ENCODE peak calls at places on chromosomes 7 and 10, in seven cellular contexts. One of them, this sample, is unnamed. For H3K9me3, the result is how much of the 10 kb centered on the place peaks cover.

GRCh38 chr7:99244942-99245341 is 27.7 kb upstream of the MYH16 start:
- DNase-seq in OCI-LY7: no peak
- DNase-seq in stomach: no peak
- DNase-seq in tibial nerve: no peak
- DNase-seq in prostate gland: no peak
- DNase-seq in heart left ventricle: peak
- DNase-seq in keratinocyte: no peak
- DNase-seq in this sample: no peak

GRCh38 chr10:3817002-3817401 is 32.0 kb upstream of the KLF6 start:
- DNase-seq in stomach: no peak
- DNase-seq in heart left ventricle: no peak
- DNase-seq in keratinocyte: no peak
- DNase-seq in tibial nerve: no peak
- DNase-seq in OCI-LY7: no peak
- DNase-seq in prostate gland: no peak
- DNase-seq in this sample: no peak

GRCh38 chr10:95559466-95559865 is 1.7 kb downstream of the SORBS1 start:
- DNase-seq in tibial nerve: no peak
- DNase-seq in OCI-LY7: no peak
- DNase-seq in stomach: no peak
- DNase-seq in heart left ventricle: no peak
- DNase-seq in keratinocyte: no peak
- DNase-seq in prostate gland: no peak
- DNase-seq in this sample: no peak

GRCh38 chr7:21108182-21108581 is 319.7 kb upstream of the SP4 start:
- DNase-seq in keratinocyte: no peak
- DNase-seq in tibial nerve: no peak
- DNase-seq in heart left ventricle: no peak
- DNase-seq in stomach: peak
- DNase-seq in prostate gland: peak
- DNase-seq in OCI-LY7: no peak
- DNase-seq in this sample: no peak

GRCh38 chr10:90051474-90051873 is 350.1 kb downstream of the KIF20B start:
- DNase-seq in prostate gland: no peak
- DNase-seq in keratinocyte: peak
- DNase-seq in stomach: no peak
- DNase-seq in heart left ventricle: no peak
- DNase-seq in tibial nerve: no peak
- DNase-seq in OCI-LY7: no peak
- DNase-seq in this sample: no peak

GRCh38 chr7:88300401-88300800 is 6.3 kb downstream of the STEAP4 start:
- DNase-seq in tibial nerve: no peak
- DNase-seq in prostate gland: no peak
- DNase-seq in stomach: no peak
- DNase-seq in keratinocyte: no peak
- DNase-seq in heart left ventricle: no peak
- DNase-seq in OCI-LY7: no peak
- DNase-seq in this sample: no peak

GRCh38 chr10:77784856-77785255 is 141.7 kb downstream of the DLG5 start:
- DNase-seq in prostate gland: no peak
- DNase-seq in heart left ventricle: no peak
- DNase-seq in tibial nerve: no peak
- DNase-seq in stomach: no peak
- DNase-seq in OCI-LY7: no peak
- DNase-seq in keratinocyte: no peak
- DNase-seq in this sample: no peak

GRCh38 chr7:150311711-150312110 is 11.4 kb upstream of the LRRC61 start:
- DNase-seq in heart left ventricle: no peak
- DNase-seq in tibial nerve: no peak
- DNase-seq in OCI-LY7: no peak
- DNase-seq in stomach: no peak
- DNase-seq in keratinocyte: no peak
- DNase-seq in prostate gland: no peak
- DNase-seq in this sample: no peak

GRCh38 chr7:44264221-44264956 is 61.0 kb downstream of the CAMK2B start:
- DNase-seq in stomach: no peak
- DNase-seq in prostate gland: no peak
- DNase-seq in OCI-LY7: no peak
- DNase-seq in tibial nerve: no peak
- DNase-seq in heart left ventricle: no peak
- DNase-seq in keratinocyte: peak
- DNase-seq in this sample: no peak

GRCh38 chr10:13816195-13816926 is 229.6 kb downstream of the PRPF18 start:
- DNase-seq in prostate gland: peak
- DNase-seq in keratinocyte: no peak
- DNase-seq in heart left ventricle: peak
- DNase-seq in OCI-LY7: no peak
- DNase-seq in tibial nerve: peak
- DNase-seq in stomach: peak
- DNase-seq in this sample: no peak

GRCh38 chr10:67306588-67307205 is 380.9 kb downstream of the LRRTM3 start:
- DNase-seq in prostate gland: no peak
- DNase-seq in keratinocyte: no peak
- DNase-seq in stomach: no peak
- DNase-seq in tibial nerve: no peak
- DNase-seq in heart left ventricle: no peak
- DNase-seq in OCI-LY7: peak
- DNase-seq in this sample: no peak

GRCh38 chr10:42111661-42112330 is 526.6 kb downstream of the ZNF33B start:
- DNase-seq in keratinocyte: no peak
- DNase-seq in heart left ventricle: peak
- DNase-seq in stomach: no peak
- DNase-seq in prostate gland: no peak
- DNase-seq in tibial nerve: no peak
- DNase-seq in OCI-LY7: no peak
- DNase-seq in this sample: no peak

GRCh38 chr10:99859585-99859984 is 77.1 kb downstream of the ABCC2 start:
- DNase-seq in prostate gland: no peak
- DNase-seq in stomach: no peak
- DNase-seq in heart left ventricle: no peak
- DNase-seq in keratinocyte: no peak
- DNase-seq in OCI-LY7: peak
- DNase-seq in tibial nerve: no peak
- DNase-seq in this sample: no peak

GRCh38 chr10:126425473-126426065 is 37.3 kb upstream of the ADAM12 start:
- DNase-seq in stomach: no peak
- DNase-seq in prostate gland: no peak
- DNase-seq in OCI-LY7: no peak
- DNase-seq in tibial nerve: no peak
- DNase-seq in heart left ventricle: no peak
- DNase-seq in keratinocyte: no peak
- DNase-seq in this sample: no peak

GRCh38 chr7:130273863-130274262 is 7.2 kb downstream of the CPA2 start:
- DNase-seq in tibial nerve: no peak
- DNase-seq in keratinocyte: no peak
- DNase-seq in OCI-LY7: no peak
- DNase-seq in heart left ventricle: no peak
- DNase-seq in stomach: no peak
- DNase-seq in prostate gland: no peak
- DNase-seq in this sample: no peak

GRCh38 chr10:67925449-67926005 is 41.1 kb downstream of the SIRT1 start:
- DNase-seq in heart left ventricle: no peak
- DNase-seq in stomach: no peak
- DNase-seq in prostate gland: no peak
- DNase-seq in keratinocyte: no peak
- DNase-seq in OCI-LY7: no peak
- DNase-seq in tibial nerve: no peak
- DNase-seq in this sample: no peak

GRCh38 chr7:68319061-68319460 is 1279.2 kb upstream of the AUTS2 start:
- DNase-seq in tibial nerve: no peak
- DNase-seq in heart left ventricle: no peak
- DNase-seq in stomach: no peak
- DNase-seq in keratinocyte: no peak
- DNase-seq in prostate gland: no peak
- DNase-seq in OCI-LY7: no peak
- DNase-seq in this sample: no peak

GRCh38 chr10:31479752-31480151 is 160.7 kb downstream of the ZEB1 start:
- DNase-seq in prostate gland: no peak
- DNase-seq in heart left ventricle: no peak
- DNase-seq in keratinocyte: no peak
- DNase-seq in tibial nerve: no peak
- DNase-seq in OCI-LY7: no peak
- DNase-seq in stomach: no peak
- DNase-seq in this sample: no peak

DNA sequence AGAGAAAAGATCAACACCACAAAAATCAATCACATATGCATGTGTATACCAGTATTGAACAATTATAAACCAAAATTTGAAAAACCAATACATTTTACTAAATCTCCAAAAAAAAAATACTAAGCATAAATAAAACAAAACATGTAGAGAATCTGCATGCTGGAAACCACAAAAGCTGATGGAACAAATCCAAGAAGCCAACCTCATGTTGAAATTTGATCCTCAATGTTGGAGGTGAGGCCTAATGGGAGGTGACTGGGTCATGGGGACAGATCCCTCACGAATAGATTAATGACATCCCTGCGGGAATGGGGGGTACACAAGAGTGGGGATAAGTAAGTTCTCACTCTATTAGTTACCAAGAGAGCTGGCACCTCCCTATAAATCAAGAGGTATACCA is 82.5 kb downstream of the OAT start:
- DNase-seq in heart left ventricle: no peak
- DNase-seq in tibial nerve: no peak
- DNase-seq in prostate gland: no peak
- DNase-seq in keratinocyte: no peak
- DNase-seq in stomach: no peak
- DNase-seq in OCI-LY7: no peak
- DNase-seq in this sample: no peak
- H3K9me3 ChIP-seq in heart left ventricle: under half
- H3K9me3 ChIP-seq in tibial nerve: under half
- H3K9me3 ChIP-seq in prostate gland: under half
- H3K9me3 ChIP-seq in keratinocyte: under half
- H3K9me3 ChIP-seq in stomach: under half
- H3K9me3 ChIP-seq in OCI-LY7: under half
- H3K9me3 ChIP-seq in this sample: under half

GRCh38 chr7:66430164-66430545 is 198.5 kb upstream of the KCTD7 start:
- DNase-seq in heart left ventricle: no peak
- DNase-seq in prostate gland: no peak
- DNase-seq in stomach: no peak
- DNase-seq in keratinocyte: no peak
- DNase-seq in tibial nerve: no peak
- DNase-seq in OCI-LY7: no peak
- DNase-seq in this sample: no peak
- TF ChIP-seq CTCF in heart left ventricle: no peak
- TF ChIP-seq CTCF in prostate gland: no peak
- TF ChIP-seq CTCF in stomach: no peak
- TF ChIP-seq CTCF in keratinocyte: no peak
- TF ChIP-seq CTCF in tibial nerve: no peak
- TF ChIP-seq CTCF in OCI-LY7: no peak
- TF ChIP-seq CTCF in this sample: no peak

GRCh38 chr7:124308384-124308783 is 275.5 kb upstream of the TMEM229A start:
- DNase-seq in heart left ventricle: no peak
- DNase-seq in tibial nerve: no peak
- DNase-seq in stomach: no peak
- DNase-seq in OCI-LY7: no peak
- DNase-seq in prostate gland: no peak
- DNase-seq in keratinocyte: no peak
- DNase-seq in this sample: no peak

GRCh38 chr7:124310934-124311390 is 278.1 kb upstream of the TMEM229A start:
- DNase-seq in tibial nerve: no peak
- DNase-seq in OCI-LY7: no peak
- DNase-seq in keratinocyte: no peak
- DNase-seq in prostate gland: no peak
- DNase-seq in stomach: no peak
- DNase-seq in heart left ventricle: no peak
- DNase-seq in this sample: no peak
- H3K9me3 ChIP-seq in tibial nerve: under half
- H3K9me3 ChIP-seq in OCI-LY7: under half
- H3K9me3 ChIP-seq in keratinocyte: under half
- H3K9me3 ChIP-seq in prostate gland: under half
- H3K9me3 ChIP-seq in stomach: under half
- H3K9me3 ChIP-seq in heart left ventricle: under half
- H3K9me3 ChIP-seq in this sample: under half

GRCh38 chr10:114243661-114244060 is 4.6 kb downstream of the VWA2 start:
- DNase-seq in stomach: no peak
- DNase-seq in prostate gland: no peak
- DNase-seq in heart left ventricle: no peak
- DNase-seq in OCI-LY7: no peak
- DNase-seq in tibial nerve: no peak
- DNase-seq in keratinocyte: no peak
- DNase-seq in this sample: no peak

GRCh38 chr10:114244126-114244525 is 5.1 kb downstream of the VWA2 start:
- DNase-seq in stomach: peak
- DNase-seq in prostate gland: peak
- DNase-seq in keratinocyte: no peak
- DNase-seq in heart left ventricle: no peak
- DNase-seq in OCI-LY7: no peak
- DNase-seq in tibial nerve: no peak
- DNase-seq in this sample: no peak

GRCh38 chr10:114242235-114242634 is 3.2 kb downstream of the VWA2 start:
- DNase-seq in prostate gland: no peak
- DNase-seq in heart left ventricle: no peak
- DNase-seq in OCI-LY7: no peak
- DNase-seq in tibial nerve: no peak
- DNase-seq in stomach: no peak
- DNase-seq in keratinocyte: no peak
- DNase-seq in this sample: no peak

GRCh38 chr10:114239994-114240345 is 916 bp downstream of the VWA2 start:
- DNase-seq in stomach: no peak
- DNase-seq in keratinocyte: no peak
- DNase-seq in prostate gland: no peak
- DNase-seq in OCI-LY7: no peak
- DNase-seq in tibial nerve: no peak
- DNase-seq in heart left ventricle: no peak
- DNase-seq in this sample: no peak

GRCh38 chr10:114239117-114239993 is at the start of gene VWA2:
- DNase-seq in OCI-LY7: peak
- DNase-seq in tibial nerve: no peak
- DNase-seq in keratinocyte: no peak
- DNase-seq in prostate gland: peak
- DNase-seq in heart left ventricle: peak
- DNase-seq in stomach: peak
- DNase-seq in this sample: peak
- TF ChIP-seq CTCF in OCI-LY7: no peak
- TF ChIP-seq CTCF in tibial nerve: no peak
- TF ChIP-seq CTCF in keratinocyte: peak
- TF ChIP-seq CTCF in prostate gland: peak
- TF ChIP-seq CTCF in heart left ventricle: peak
- TF ChIP-seq CTCF in stomach: no peak
- TF ChIP-seq CTCF in this sample: no peak